ENCODE peak calls at places on chromosomes 13 and 19, in four cellular contexts. U, L, O and E are unnamed samples. For H3K4me1, the result is how much of the 10 kb centered on the place peaks cover.

GRCh38 chr13:95535243-95535642 is 17.3 kb upstream of the CLDN10 start:
- DNase-seq in U (no peak), L (peak), O (peak), E (no peak)

GRCh38 chr19:16285769-16286564 is 38.7 kb upstream of the KLF2 start:
- DNase-seq in U (no peak), L (no peak), O (no peak), E (peak)

GRCh38 chr13:81929988-81930387 is 1589.1 kb upstream of the SPRY2 start:
- DNase-seq in U (no peak), L (peak), O (peak), E (no peak)

GRCh38 chr19:11242864-11243797 is 3.7 kb downstream of the ANGPTL8 start:
- DNase-seq in U (peak), L (peak), O (peak), E (peak)

GRCh38 chr13:75512253-75512652 is 25.4 kb downstream of the COMMD6 start:
- DNase-seq in U (no peak), L (no peak), O (no peak), E (no peak)

GRCh38 chr13:97506511-97506910 is 72.5 kb downstream of the RAP2A start:
- DNase-seq in U (no peak), L (peak), O (no peak), E (no peak)

GRCh38 chr13:31846984-31847752 is 107.8 kb downstream of the RXFP2 start:
- DNase-seq in U (no peak), L (no peak), O (no peak), E (no peak)

GRCh38 chr13:32446220-32446619 is 18.3 kb upstream of the N4BP2L1 start:
- DNase-seq in U (no peak), L (no peak), O (no peak), E (no peak)

GRCh38 chr19:6292006-6292405 is 12.2 kb upstream of the MLLT1 start:
- DNase-seq in U (no peak), L (peak), O (no peak), E (no peak)

GRCh38 chr19:9309974-9310446 is 372 bp upstream of the ZNF699 start:
- DNase-seq in U (peak), L (peak), O (peak), E (peak)

GRCh38 chr13:98521876-98522275 is 55.0 kb downstream of the STK24 start:
- DNase-seq in U (no peak), L (no peak), O (no peak), E (no peak)

GRCh38 chr19:57099199-57099661 is 20.6 kb upstream of the USP29 start:
- DNase-seq in U (peak), L (peak), O (peak), E (peak)

GRCh38 chr19:50796128-50796633 is 6.0 kb downstream of the ACP4 start:
- DNase-seq in U (no peak), L (no peak), O (peak), E (no peak)

GRCh38 chr19:31863122-31863521 is 482.3 kb upstream of the ZNF507 start:
- DNase-seq in U (no peak), L (no peak), O (no peak), E (no peak)

GRCh38 chr19:46220038-46220615 is 9.4 kb upstream of the IGFL1 start:
- DNase-seq in U (no peak), L (no peak), O (no peak), E (no peak)

GRCh38 chr19:46221152-46221551 is 8.4 kb upstream of the IGFL1 start:
- DNase-seq in U (no peak), L (no peak), O (no peak), E (no peak)

GRCh38 chr19:46225558-46226004 is 4.0 kb upstream of the IGFL1 start:
- DNase-seq in U (no peak), L (peak), O (no peak), E (no peak)

GRCh38 chr19:46224773-46225172 is 4.8 kb upstream of the IGFL1 start:
- DNase-seq in U (no peak), L (no peak), O (no peak), E (no peak)

GRCh38 chr19:46221981-46222610 is 7.4 kb upstream of the IGFL1 start:
- DNase-seq in U (peak), L (peak), O (peak), E (peak)
- H3K4me1 ChIP-seq in U (under half), L (under half), O (half or more), E (under half)

DNA sequence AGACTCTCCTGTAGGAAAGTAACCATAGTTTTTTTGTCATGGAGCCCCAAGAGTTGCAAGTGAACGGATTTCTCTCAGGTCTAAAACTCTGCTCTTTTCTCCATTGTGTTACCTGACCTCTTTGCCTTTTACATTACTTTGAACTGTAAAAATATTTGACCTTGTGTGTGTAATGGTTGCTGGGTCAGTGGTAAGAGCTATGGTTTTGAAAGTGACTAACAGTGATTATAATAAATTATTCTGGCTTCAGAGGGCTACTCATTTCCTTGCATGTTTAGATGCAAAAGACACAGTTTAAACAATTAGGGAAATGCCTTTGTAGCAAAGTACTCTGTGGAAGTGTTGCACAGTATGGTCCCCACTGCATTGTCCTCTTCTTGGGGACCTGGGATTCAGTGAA is 29.3 kb upstream of the PSG8 start:
- DNase-seq in U (no peak), L (no peak), O (no peak), E (no peak)
- H3K27ac ChIP-seq in U (no peak), L (no peak), O (peak), E (no peak)

GRCh38 chr19:18508585-18508984 is 13.3 kb downstream of the ELL start:
- DNase-seq in U (no peak), L (no peak), O (no peak), E (no peak)

GRCh38 chr19:18507021-18507726 is 14.7 kb downstream of the ELL start:
- DNase-seq in U (peak), L (no peak), O (no peak), E (no peak)

GRCh38 chr19:18513868-18514267 is 8.0 kb downstream of the ELL start:
- DNase-seq in U (peak), L (peak), O (no peak), E (peak)

GRCh38 chr19:18507727-18508440 is 14.0 kb downstream of the ELL start:
- DNase-seq in U (peak), L (peak), O (no peak), E (peak)

GRCh38 chr19:18510216-18510615 is 11.7 kb downstream of the ELL start:
- DNase-seq in U (no peak), L (no peak), O (no peak), E (no peak)
- H3K4me1 ChIP-seq in U (half or more), L (under half), O (under half), E (half or more)

GRCh38 chr19:49109569-49110233 is 4.5 kb upstream of the LIN7B start:
- DNase-seq in U (no peak), L (no peak), O (no peak), E (no peak)

GRCh38 chr19:49107625-49108459 is 6.3 kb upstream of the LIN7B start:
- DNase-seq in U (no peak), L (no peak), O (no peak), E (peak)

GRCh38 chr19:49111218-49111998 is 2.8 kb upstream of the LIN7B start:
- DNase-seq in U (no peak), L (no peak), O (no peak), E (no peak)

GRCh38 chr19:49109051-49109450 is 5.1 kb upstream of the LIN7B start:
- DNase-seq in U (no peak), L (no peak), O (no peak), E (no peak)

DNA sequence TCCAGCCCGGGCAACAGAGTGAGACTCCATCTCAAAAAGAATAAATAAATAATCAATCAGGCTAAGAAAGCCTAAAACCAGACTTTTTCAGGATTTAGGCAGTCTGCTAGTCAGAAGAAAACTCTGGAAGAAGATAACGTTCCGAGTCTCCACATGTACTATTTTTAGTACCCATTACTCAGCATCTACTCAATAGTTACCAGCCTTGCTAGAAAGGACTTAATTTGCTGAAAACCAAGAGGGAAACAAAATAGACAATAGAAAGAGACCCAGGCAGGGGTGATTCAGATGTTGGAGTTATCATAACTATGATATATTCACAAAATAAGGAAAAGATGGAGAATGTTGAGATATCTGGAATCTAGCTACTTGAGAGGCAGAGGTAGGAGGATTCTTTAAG is 3.6 kb upstream of the LIN7B start:
- DNase-seq in U (no peak), L (no peak), O (no peak), E (no peak)
- H3K27ac ChIP-seq in U (peak), L (no peak), O (no peak), E (no peak)

DNA sequence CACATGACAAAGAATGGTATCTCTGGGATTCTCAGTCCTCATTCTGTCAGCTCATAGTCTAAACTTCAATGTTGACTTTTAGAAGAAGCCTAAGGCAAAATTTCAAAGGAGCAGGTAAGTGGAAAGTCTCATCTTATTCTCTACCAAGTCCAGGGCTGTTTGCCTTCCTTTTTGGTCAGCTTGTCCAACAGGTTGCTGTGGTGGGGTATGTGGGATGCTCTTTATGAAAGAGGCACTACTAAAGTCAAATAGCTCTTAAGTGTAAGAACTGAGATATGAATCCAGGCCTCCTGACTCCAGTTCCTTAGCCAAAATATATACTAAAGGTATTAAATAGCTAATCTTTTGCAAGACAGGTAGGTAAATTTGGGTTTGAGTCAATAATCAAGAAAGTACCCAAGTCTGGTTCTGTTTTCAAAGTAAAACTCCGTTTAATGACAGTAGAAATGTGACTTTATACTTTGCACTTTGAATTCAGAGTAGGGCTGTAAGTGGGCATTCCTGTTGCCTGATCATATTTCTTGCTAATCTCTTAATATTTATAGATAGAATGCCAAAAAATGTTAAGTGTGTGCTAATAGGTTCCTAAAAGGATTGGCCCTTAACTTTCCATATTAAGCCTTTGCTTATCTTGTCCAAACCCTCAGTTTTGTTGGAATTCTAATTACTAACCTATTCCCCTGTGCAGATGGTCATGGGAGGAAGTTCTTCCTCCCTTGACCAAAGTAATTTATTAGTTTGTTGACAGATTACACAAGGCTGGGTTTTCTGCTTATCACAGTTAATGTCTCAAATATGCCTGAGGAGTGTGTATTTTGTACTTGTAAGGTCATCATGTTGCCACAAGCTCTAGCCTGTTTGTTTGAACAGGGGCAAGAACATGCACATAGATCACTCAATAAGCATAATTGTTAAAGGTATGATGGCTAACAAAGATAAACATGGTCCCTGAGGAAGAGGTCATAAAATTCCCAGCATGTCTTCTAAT is 540.9 kb upstream of the SPRY2 start:
- DNase-seq in U (no peak), L (peak), O (peak), E (no peak)
- H3K4me1 ChIP-seq in U (under half), L (under half), O (under half), E (under half)

GRCh38 chr13:110477711-110478245 is 83.7 kb downstream of the RAB20 start:
- DNase-seq in U (no peak), L (no peak), O (no peak), E (no peak)
- H3K27ac ChIP-seq in U (no peak), L (no peak), O (no peak), E (no peak)

GRCh38 chr13:114155923-114156883 is 22.9 kb upstream of the CFAP97D2 start:
- DNase-seq in U (no peak), L (no peak), O (no peak), E (no peak)

GRCh38 chr13:114154476-114154875 is 22.1 kb upstream of the RASA3 start:
- DNase-seq in U (no peak), L (no peak), O (no peak), E (no peak)

GRCh38 chr13:114152831-114153371 is 20.5 kb upstream of the RASA3 start:
- DNase-seq in U (no peak), L (no peak), O (no peak), E (peak)

GRCh38 chr13:114153485-114154080 is 21.2 kb upstream of the RASA3 start:
- DNase-seq in U (no peak), L (no peak), O (no peak), E (no peak)

DNA sequence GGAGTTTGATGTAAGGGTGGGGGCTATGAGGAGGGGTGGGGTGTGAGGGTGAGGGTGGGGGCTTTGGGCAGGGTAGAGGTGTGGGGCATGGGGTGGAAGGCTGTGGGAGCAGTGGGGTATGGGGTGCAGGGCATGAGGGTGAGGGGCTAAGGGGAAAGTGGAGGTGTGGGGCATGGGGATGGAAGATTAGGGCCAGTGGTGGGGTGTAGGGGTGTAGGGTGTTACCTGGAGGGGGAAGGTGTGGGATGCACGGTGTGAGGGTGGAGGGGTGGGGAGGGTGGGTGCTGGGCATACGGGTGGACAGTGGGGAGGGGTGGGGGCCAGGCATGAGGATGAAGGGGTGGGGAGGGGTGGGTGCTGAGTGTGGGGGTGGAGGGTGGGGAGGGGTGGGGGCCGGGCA is 22.9 kb upstream of the RASA3 start:
- DNase-seq in U (no peak), L (no peak), O (no peak), E (no peak)
- H3K4me1 ChIP-seq in U (under half), L (under half), O (under half), E (under half)